ENCODE peak calls at places on chromosomes 12 and 14, in four cellular contexts. K is cardiac fibroblast, C is amniotic stem cell, A is stomach. X is an unnamed sample.

GRCh38 chr14:50520947-50521815 is 11.2 kb downstream of the MAP4K5 start:
- DNase-seq in A (no peak), C (peak; percentile 65), K (peak; percentile 33), X (no peak)

GRCh38 chr14:101502761-101503392 is 58.4 kb upstream of the DIO3 start:
- DNase-seq in A (peak; percentile 19), K (no peak), C (no peak), X (no peak)

GRCh38 chr14:20662968-20663731 is 21.2 kb upstream of the RNASE4 start:
- DNase-seq in C (no peak), A (peak; percentile 79), K (peak; percentile 62), X (peak; percentile 84)

GRCh38 chr14:98954347-98955000 is 317.5 kb downstream of the BCL11B start:
- DNase-seq in K (no peak), A (no peak), C (no peak), X (no peak)

GRCh38 chr14:24299255-24300191 is at the start of the genes DHRS1 and NOP9:
- DNase-seq in C (peak; percentile 78), A (peak; percentile 96), K (peak; percentile 87), X (peak; percentile 74)

GRCh38 chr14:67837011-67837624 is 17.5 kb downstream of the RAD51B start:
- DNase-seq in A (peak; percentile 63), C (peak; percentile 37), K (peak; percentile 92), X (peak; percentile 63)

GRCh38 chr12:67650528-67651379 is 2.2 kb downstream of the DYRK2 start:
- DNase-seq in C (no peak), A (no peak), K (no peak), X (no peak)

GRCh38 chr12:67617619-67618018 is 30.9 kb upstream of the DYRK2 start:
- DNase-seq in K (no peak), A (no peak), C (no peak), X (no peak)

GRCh38 chr12:116689586-116689985 is 48.3 kb downstream of the SPRING1 start:
- DNase-seq in A (no peak), C (no peak), K (no peak), X (no peak)

GRCh38 chr12:145369-145960 is 68.5 kb downstream of the SLC6A12 start:
- DNase-seq in K (no peak), A (no peak), C (no peak), X (no peak)

GRCh38 chr14:89719371-89720075 is 235.0 kb downstream of the EFCAB11 start:
- DNase-seq in K (no peak), A (no peak), C (no peak), X (peak; percentile 72)

GRCh38 chr12:47870175-47870781 is 34.5 kb downstream of the VDR start:
- DNase-seq in C (peak; percentile 4), A (peak; percentile 46), K (peak; percentile 59), X (peak; percentile 13)

GRCh38 chr14:22733829-22734228 is 32.7 kb upstream of the OXA1L start:
- DNase-seq in C (no peak), K (no peak), A (no peak), X (no peak)

GRCh38 chr14:65696801-65697200 is 284.3 kb downstream of the FUT8 start:
- DNase-seq in K (no peak), A (no peak), C (no peak), X (no peak)

GRCh38 chr14:58944226-58944769 is 244.2 kb upstream of the DAAM1 start:
- DNase-seq in A (no peak), C (no peak), K (no peak), X (no peak)

GRCh38 chr12:106285993-106286392 is 16.5 kb upstream of the TCP11L2 start:
- DNase-seq in C (no peak), K (no peak), A (no peak), X (no peak)

GRCh38 chr12:47080725-47081502 is 1.2 kb upstream of the AMIGO2 start:
- DNase-seq in K (peak; percentile 52), C (no peak), A (peak; percentile 50), X (no peak)

GRCh38 chr12:53866727-53867126 is 71.9 kb upstream of the HOXC13 start:
- DNase-seq in A (no peak), K (no peak), C (no peak), X (no peak)

GRCh38 chr14:70811578-70811977 is 2.3 kb upstream of the MAP3K9 start:
- DNase-seq in K (no peak), C (no peak), A (no peak), X (no peak)

GRCh38 chr14:33432407-33433023 is 493.8 kb downstream of the NPAS3 start:
- DNase-seq in K (peak; percentile 61), A (no peak), C (no peak), X (peak; percentile 51)

GRCh38 chr12:212383-212798 is 1.6 kb downstream of the SLC6A12 start:
- DNase-seq in K (no peak), A (no peak), C (no peak), X (no peak)

GRCh38 chr12:88242161-88242925 is 100.2 kb downstream of the TMTC3 start:
- DNase-seq in C (peak; percentile 80), A (no peak), K (peak; percentile 91), X (no peak)

GRCh38 chr12:92702754-92703679 is at the start of gene PLEKHG7:
- DNase-seq in K (no peak), A (peak; percentile 46), C (no peak), X (no peak)

GRCh38 chr12:116636636-116637519 is 77.7 kb downstream of the MAP1LC3B2 start:
- DNase-seq in C (no peak), K (no peak), A (no peak), X (no peak)

GRCh38 chr14:104895786-104896642 is 28.7 kb upstream of the PLD4 start:
- DNase-seq in K (no peak), C (no peak), A (peak; percentile 70), X (no peak)

GRCh38 chr14:55749946-55750345 is 169.9 kb downstream of the KTN1 start:
- DNase-seq in A (no peak), K (no peak), C (no peak), X (no peak)

GRCh38 chr12:53287741-53288216 is 7.6 kb upstream of the PFDN5 start:
- DNase-seq in K (peak; percentile 70), A (peak; percentile 74), C (no peak), X (peak; percentile 68)

GRCh38 chr14:44529026-44529425 is 21.9 kb upstream of the FSCB start:
- DNase-seq in A (no peak), C (no peak), K (peak; percentile 76), X (no peak)

GRCh38 chr12:2940564-2940963 is 18.6 kb upstream of the TEAD4 start:
- DNase-seq in C (no peak), A (no peak), K (no peak), X (no peak)

GRCh38 chr12:15787801-15788200 is 1.4 kb downstream of the EPS8 start:
- DNase-seq in K (no peak), C (no peak), A (no peak), X (no peak)

GRCh38 chr12:112843272-112843671 is 51.7 kb downstream of the RPH3A start:
- DNase-seq in A (no peak), C (no peak), K (no peak), X (no peak)